ENCODE peak calls at places on chromosomes 2 and 18, in four cellular contexts. B is stomach, V is body of pancreas, Y is IMR-90. K is an unnamed sample.

GRCh38 chr2:71358931-71359671 is 27.5 kb downstream of the ZNF638 start:
- DNase-seq in B (no peak), V (no peak), Y (peak), K (no peak)

GRCh38 chr2:191935247-191935646 is 88.4 kb upstream of the CAVIN2 start:
- DNase-seq in B (no peak), V (no peak), Y (no peak), K (no peak)

GRCh38 chr2:20465716-20466391 is 19.0 kb downstream of the RHOB start:
- DNase-seq in B (peak), V (no peak), Y (no peak), K (peak)

GRCh38 chr2:30325542-30326328 is 94.4 kb downstream of the LBH start:
- DNase-seq in B (no peak), V (no peak), Y (no peak), K (no peak)

GRCh38 chr2:69559696-69560482 is 83.7 kb downstream of the AAK1 start:
- DNase-seq in B (no peak), V (peak), Y (peak), K (no peak)

GRCh38 chr2:176111891-176112374 is 4.6 kb upstream of the HOXD10 start:
- DNase-seq in B (no peak), V (no peak), Y (no peak), K (peak)

GRCh38 chr18:47490882-47491281 is 239.4 kb upstream of the SKOR2 start:
- DNase-seq in B (no peak), V (no peak), Y (no peak), K (no peak)

GRCh38 chr2:232362174-232362913 is 16.2 kb upstream of the ALPP start:
- DNase-seq in B (no peak), V (no peak), Y (no peak), K (no peak)

GRCh38 chr2:128316777-128317185 is 1.9 kb downstream of the HS6ST1 start:
- DNase-seq in B (peak), V (no peak), Y (no peak), K (no peak)

GRCh38 chr2:75241696-75242095 is 42.4 kb upstream of the TACR1 start:
- DNase-seq in B (no peak), V (no peak), Y (peak), K (no peak)

GRCh38 chr2:187871506-187871905 is 317.3 kb upstream of the TFPI start:
- DNase-seq in B (no peak), V (no peak), Y (no peak), K (no peak)

GRCh38 chr18:76405761-76406356 is 89.2 kb downstream of the ZNF516 start:
- DNase-seq in B (peak), V (peak), Y (peak), K (peak)

GRCh38 chr18:74399225-74399887 is 57.8 kb downstream of the DIPK1C start:
- DNase-seq in B (no peak), V (no peak), Y (no peak), K (no peak)

GRCh38 chr18:74395006-74395405 is 62.1 kb downstream of the DIPK1C start:
- DNase-seq in B (no peak), V (no peak), Y (no peak), K (peak)

GRCh38 chr18:74396252-74397204 is 60.6 kb downstream of the DIPK1C start:
- DNase-seq in B (no peak), V (no peak), Y (no peak), K (no peak)

GRCh38 chr18:74395630-74396251 is 61.4 kb downstream of the DIPK1C start:
- DNase-seq in B (no peak), V (no peak), Y (no peak), K (peak)

GRCh38 chr18:74397572-74397971 is 59.5 kb downstream of the DIPK1C start:
- DNase-seq in B (peak), V (no peak), Y (no peak), K (peak)
- TF ChIP-seq CTCF in B (no peak), V (no peak), Y (no peak), K (no peak)

DNA sequence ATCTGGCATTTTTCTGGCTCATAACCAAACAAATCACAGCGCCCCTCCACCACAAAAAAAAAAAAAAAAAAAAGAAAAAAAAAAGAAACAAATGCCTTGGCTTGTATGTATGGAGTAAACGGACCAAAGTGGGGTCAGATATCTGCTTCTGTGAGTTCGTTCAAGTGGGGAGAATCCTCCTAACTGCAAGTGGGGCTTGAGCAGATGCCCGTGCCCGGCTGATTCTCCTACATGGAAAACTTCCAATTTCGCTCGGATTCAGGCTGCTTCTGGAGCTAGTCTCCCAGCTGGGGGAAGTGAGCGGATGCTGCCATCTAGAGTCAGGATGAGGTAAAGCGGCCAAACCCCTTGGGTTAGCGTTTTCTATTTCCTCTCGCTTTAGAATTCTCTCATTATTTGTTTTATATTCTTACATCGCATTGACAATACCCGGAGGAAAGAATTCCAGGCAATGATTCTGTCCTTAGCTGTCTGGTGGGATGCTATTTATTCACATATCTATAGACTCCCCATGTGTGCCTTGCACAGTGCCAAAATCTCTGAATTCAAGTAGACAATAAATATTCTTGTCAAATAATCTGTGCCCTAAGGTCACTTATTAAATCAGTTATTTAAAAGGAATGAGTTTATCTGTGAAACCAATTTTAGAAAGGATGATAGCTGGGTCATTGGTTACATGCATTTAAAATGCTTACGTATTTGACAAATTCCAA is 95.4 kb downstream of the CD8B2 start:
- DNase-seq in B (peak), V (peak), Y (peak), K (peak)
- H3K4me3 ChIP-seq in B (peak), V (no peak), Y (no peak), K (no peak)

GRCh38 chr18:49055787-49056186 is 105.0 kb upstream of the SMAD7 start:
- DNase-seq in B (peak), V (peak), Y (peak), K (peak)
- TF ChIP-seq POLR2A in B (no peak), V (no peak), Y (peak), K (no peak)

GRCh38 chr2:41414486-41415230 is 633.2 kb upstream of the PKDCC start:
- DNase-seq in B (no peak), V (no peak), Y (no peak), K (no peak)
- TF ChIP-seq CTCF in B (peak), V (no peak), Y (peak), K (no peak)

K was measured in lower leg skin.